ENCODE peak calls at places on chromosomes 11 and 22, in six cellular contexts. E, F, L, V, Y and M are unnamed samples.

GRCh38 chr11:8017894-8018741 is 31.0 kb downstream of the EIF3F start:
- DNase-seq in V (no peak), L (peak; percentile 13), E (no peak), Y (no peak), F (no peak), M (no peak)

GRCh38 chr11:81005595-81005994 is 1564.8 kb upstream of the TENM4 start:
- DNase-seq in F (peak; percentile 4), V (no peak), L (no peak), E (no peak), Y (no peak), M (no peak)

GRCh38 chr11:25734592-25735211 is 597.2 kb upstream of the ANO3 start:
- DNase-seq in L (no peak), E (peak; percentile 8), F (no peak), V (no peak), Y (no peak), M (peak; percentile 63)

GRCh38 chr11:57320719-57321387 is 3.9 kb downstream of the TNKS1BP1 start:
- DNase-seq in L (no peak), V (no peak), E (peak; percentile 78), F (no peak), Y (no peak), M (no peak)

GRCh38 chr22:36010913-36011312 is 17.7 kb downstream of the RBFOX2 start:
- DNase-seq in F (no peak), Y (no peak), E (no peak), L (no peak), V (no peak), M (no peak)

GRCh38 chr11:74932169-74932568 is 16.7 kb downstream of the XRRA1 start:
- DNase-seq in V (no peak), E (no peak), Y (no peak), F (no peak), L (no peak), M (no peak)

GRCh38 chr11:71108013-71108865 is 144.1 kb downstream of the SHANK2 start:
- DNase-seq in L (no peak), Y (no peak), F (no peak), E (no peak), V (no peak), M (no peak)

GRCh38 chr22:45484742-45485141 is 17.9 kb upstream of the FBLN1 start:
- DNase-seq in E (no peak), L (no peak), F (no peak), V (no peak), Y (no peak), M (no peak)

GRCh38 chr11:2393111-2393868 is 7.3 kb upstream of the TSSC4 start:
- DNase-seq in E (no peak), V (no peak), F (no peak), Y (no peak), L (no peak), M (no peak)